ENCODE peak calls at places on chromosomes 6 and 20, in five cellular contexts. J is neuronal stem cell, M is H9, T is trophoblast cell, E is H1. C is an unnamed sample.

GRCh38 chr20:57948177-57948955 is 238.6 kb upstream of the PMEPA1 start:
- DNase-seq in J (no peak), M (no peak), T (no peak), E (no peak), C (no peak)

GRCh38 chr6:168150551-168151444 is 71.8 kb upstream of the FRMD1 start:
- DNase-seq in J (no peak), M (peak), T (no peak), E (no peak), C (no peak)

GRCh38 chr6:18528084-18528743 is 141.1 kb downstream of the RNF144B start:
- DNase-seq in J (peak), M (no peak), T (no peak), E (no peak), C (peak)

GRCh38 chr20:5933802-5934436 is 16.4 kb downstream of the TRMT6 start:
- DNase-seq in J (no peak), M (no peak), T (no peak), E (no peak), C (peak)

GRCh38 chr6:157631838-157632237 is 191.2 kb upstream of the SNX9 start:
- DNase-seq in J (no peak), M (no peak), T (no peak), E (no peak), C (no peak)

GRCh38 chr6:155219299-155219698 is 44.5 kb upstream of the CLDN20 start:
- DNase-seq in J (no peak), M (no peak), T (no peak), E (no peak), C (no peak)

GRCh38 chr6:71349395-71349794 is 60.8 kb downstream of the OGFRL1 start:
- DNase-seq in J (peak), M (no peak), T (no peak), E (no peak), C (peak)

GRCh38 chr6:145887969-145888368 is 73.4 kb upstream of the FBXO30 start:
- DNase-seq in J (no peak), M (no peak), T (no peak), E (no peak), C (peak)

GRCh38 chr6:29593199-29593598 is 8.3 kb downstream of the OR2H2 start:
- DNase-seq in J (no peak), M (no peak), T (no peak), E (no peak), C (no peak)

GRCh38 chr20:35615667-35616464 is at the start of gene SPAG4:
- DNase-seq in J (peak), M (peak), T (peak), E (peak), C (peak)

GRCh38 chr6:119612871-119613515 is 263.4 kb upstream of the MAN1A1 start:
- DNase-seq in J (no peak), M (no peak), T (no peak), E (no peak), C (peak)

GRCh38 chr20:34536798-34537394 is 20.7 kb downstream of the DYNLRB1 start:
- DNase-seq in J (no peak), M (peak), T (no peak), E (no peak), C (peak)

GRCh38 chr6:1797801-1798200 is 188.1 kb downstream of the FOXC1 start:
- DNase-seq in J (no peak), M (no peak), T (no peak), E (no peak), C (peak)

GRCh38 chr6:72819609-72820008 is 197.7 kb downstream of the KCNQ5 start:
- DNase-seq in J (no peak), M (no peak), T (peak), E (no peak), C (no peak)

GRCh38 chr6:127102299-127102698 is 16.2 kb upstream of the RSPO3 start:
- DNase-seq in J (no peak), M (no peak), T (peak), E (no peak), C (peak)

GRCh38 chr6:4360920-4361319 is 225.5 kb upstream of the ECI2 start:
- DNase-seq in J (no peak), M (no peak), T (no peak), E (no peak), C (no peak)

GRCh38 chr6:4355241-4355640 is 219.9 kb upstream of the ECI2 start:
- DNase-seq in J (no peak), M (no peak), T (no peak), E (no peak), C (peak)

GRCh38 chr6:4356899-4357659 is 221.7 kb upstream of the ECI2 start:
- DNase-seq in J (no peak), M (no peak), T (no peak), E (no peak), C (no peak)

GRCh38 chr6:4359108-4359710 is 223.8 kb upstream of the ECI2 start:
- DNase-seq in J (no peak), M (no peak), T (no peak), E (no peak), C (no peak)

GRCh38 chr6:4358414-4359107 is 223.2 kb upstream of the ECI2 start:
- DNase-seq in J (peak), M (peak), T (peak), E (peak), C (peak)
- H3K14ac ChIP-seq in J (no peak), M (peak), T (peak), E (no peak), C (no peak)

GRCh38 chr6:137362878-137363804 is 131.1 kb downstream of the OLIG3 start:
- DNase-seq in J (no peak), M (no peak), T (no peak), E (no peak), C (no peak)
- H2BK12ac ChIP-seq in J (no peak), M (no peak), T (peak), E (no peak), C (no peak)

DNA sequence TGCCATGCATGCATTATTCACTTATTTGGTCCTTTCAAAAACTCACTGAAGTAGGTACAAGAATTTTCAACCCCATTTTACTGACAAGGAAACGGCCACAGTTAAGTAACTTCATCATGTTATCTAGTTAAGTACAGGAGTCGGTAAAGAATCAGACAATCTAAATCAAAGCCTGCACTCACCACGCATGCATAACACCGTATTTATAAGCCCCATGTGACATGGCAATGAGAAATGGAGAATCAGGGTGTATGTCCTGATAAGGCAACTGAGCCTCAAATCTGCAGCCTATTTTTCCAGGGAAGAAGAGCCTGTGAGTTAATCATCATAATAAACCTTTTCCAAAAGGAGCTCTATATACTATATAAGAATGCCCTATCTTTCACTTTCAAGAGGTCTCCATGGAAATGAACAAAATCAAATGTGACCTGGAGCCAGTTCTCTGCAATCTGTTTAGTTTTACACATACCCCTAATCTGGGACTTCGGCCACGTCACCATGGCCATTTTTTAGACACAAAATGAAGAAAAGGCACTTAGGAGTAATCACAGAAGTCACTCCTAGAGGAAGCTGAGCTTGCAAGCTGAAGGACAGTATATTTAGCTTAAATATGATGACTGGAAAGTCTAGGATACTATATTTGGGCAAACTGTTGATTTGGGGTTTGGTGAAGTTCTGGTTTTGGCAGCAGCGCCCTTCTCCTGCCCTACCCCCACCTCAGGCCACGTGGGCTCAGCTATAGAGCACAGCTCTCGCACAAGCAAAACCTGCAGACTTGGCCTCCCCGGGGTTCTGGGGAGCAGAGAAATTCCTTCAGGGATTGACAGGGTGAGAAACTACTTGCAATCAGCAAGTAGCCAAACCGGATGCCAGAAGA is 19.2 kb downstream of the TRAM2 start:
- DNase-seq in J (no peak), M (peak), T (no peak), E (no peak), C (peak)
- H3K14ac ChIP-seq in J (no peak), M (no peak), T (no peak), E (no peak), C (no peak)

DNA sequence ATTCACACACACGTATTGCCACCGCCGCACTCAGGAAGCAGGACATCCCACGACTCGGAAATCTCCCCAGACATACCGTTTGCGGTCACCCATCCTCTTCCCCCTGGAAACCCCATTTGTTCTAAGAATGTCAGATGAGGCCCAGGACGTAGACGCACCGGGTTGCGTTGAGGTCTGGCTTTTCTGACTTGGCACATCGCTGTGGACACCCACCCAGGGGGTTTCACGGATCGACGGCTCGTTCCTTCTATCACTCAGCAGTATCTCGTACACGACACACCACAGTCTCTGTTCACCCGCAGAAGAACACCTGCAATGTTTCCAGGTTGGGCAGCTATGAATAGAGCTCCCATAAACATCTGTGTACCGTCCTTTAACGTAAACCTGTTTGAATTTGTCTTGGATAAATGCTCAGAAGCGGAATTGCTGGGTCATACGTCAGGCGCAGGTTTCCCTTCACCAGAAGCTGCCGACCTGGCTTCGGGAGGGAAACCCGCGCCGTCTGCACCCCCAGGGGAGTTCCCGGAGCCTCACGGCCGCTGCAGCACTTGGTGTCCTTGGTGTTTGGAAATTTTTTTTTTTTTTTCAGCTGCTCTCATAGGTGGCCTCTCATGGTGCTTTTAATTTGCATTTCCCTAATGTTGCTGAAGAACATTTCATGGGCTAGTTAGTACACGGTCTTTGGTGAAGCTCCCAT is 9.3 kb upstream of the EEF1A2 start:
- DNase-seq in J (no peak), M (no peak), T (no peak), E (no peak), C (no peak)
- H2BK12ac ChIP-seq in J (no peak), M (no peak), T (no peak), E (no peak), C (no peak)

C was measured in mesenchymal stem cell.